ENCODE peak calls at places on chromosomes 16 and 17, in ten cellular contexts. X, D, G, J, H, S, T, Y, B and Q are unnamed samples.

GRCh38 chr16:11315499-11315898 is 29.8 kb upstream of the RMI2 start:
- DNase-seq in X (no peak), D (peak), G (peak), J (no peak), H (peak), S (no peak), T (no peak), Y (no peak), B (peak), Q (peak)

GRCh38 chr16:73037845-73038570 is 9.9 kb downstream of the ZFHX3 start:
- DNase-seq in X (no peak), D (no peak), G (no peak), J (no peak), H (no peak), S (no peak), T (no peak), Y (no peak), B (no peak), Q (no peak)

GRCh38 chr16:2912330-2913199 is 834 bp downstream of the FLYWCH1 start:
- DNase-seq in X (no peak), D (peak), G (peak), J (peak), H (peak), S (no peak), T (no peak), Y (peak), B (peak), Q (peak)

GRCh38 chr16:84648595-84649510 is 542 bp downstream of the KLHL36 start:
- DNase-seq in X (peak), D (no peak), G (peak), J (peak), H (no peak), S (no peak), T (no peak), Y (peak), B (no peak), Q (peak)

GRCh38 chr17:42720996-42721583 is 23.8 kb downstream of the EZH1 start:
- DNase-seq in X (peak), D (peak), G (peak), J (peak), H (peak), S (peak), T (no peak), Y (peak), B (peak), Q (peak)

GRCh38 chr17:7852262-7852670 is 2.6 kb upstream of the TMEM88 start:
- DNase-seq in X (no peak), D (no peak), G (no peak), J (no peak), H (no peak), S (no peak), T (no peak), Y (peak), B (no peak), Q (no peak)

GRCh38 chr16:29900888-29901606 is 759 bp downstream of the ASPHD1 start:
- DNase-seq in X (no peak), D (no peak), G (no peak), J (no peak), H (peak), S (no peak), T (no peak), Y (no peak), B (no peak), Q (no peak)

GRCh38 chr17:41773190-41773588 is 13.3 kb downstream of the JUP start:
- DNase-seq in X (no peak), D (peak), G (peak), J (no peak), H (peak), S (no peak), T (peak), Y (no peak), B (peak), Q (peak)

GRCh38 chr17:82865274-82865673 is 25.5 kb upstream of the ZNF750 start:
- DNase-seq in X (no peak), D (no peak), G (no peak), J (no peak), H (no peak), S (no peak), T (peak), Y (no peak), B (no peak), Q (no peak)

GRCh38 chr16:90077757-90078593 is 844 bp upstream of the PRDM7 start:
- DNase-seq in X (no peak), D (peak), G (peak), J (no peak), H (no peak), S (no peak), T (no peak), Y (peak), B (peak), Q (peak)

GRCh38 chr17:18181358-18181757 is 2.3 kb upstream of the ALKBH5 start:
- DNase-seq in X (no peak), D (no peak), G (no peak), J (no peak), H (no peak), S (no peak), T (no peak), Y (no peak), B (peak), Q (peak)

GRCh38 chr16:24075929-24076716 is 180.0 kb upstream of the CACNG3 start:
- DNase-seq in X (peak), D (peak), G (no peak), J (no peak), H (no peak), S (no peak), T (no peak), Y (no peak), B (no peak), Q (no peak)

GRCh38 chr17:49132699-49133364 is at the start of gene B4GALNT2:
- DNase-seq in X (no peak), D (peak), G (peak), J (no peak), H (no peak), S (no peak), T (no peak), Y (peak), B (peak), Q (no peak)

GRCh38 chr17:56947741-56948140 is 13.1 kb downstream of the COIL start:
- DNase-seq in X (no peak), D (no peak), G (no peak), J (no peak), H (no peak), S (no peak), T (no peak), Y (no peak), B (no peak), Q (no peak)

GRCh38 chr16:66932076-66932475 is 2.1 kb downstream of the CIAO2B start:
- DNase-seq in X (no peak), D (no peak), G (no peak), J (no peak), H (no peak), S (no peak), T (no peak), Y (no peak), B (no peak), Q (no peak)

GRCh38 chr17:29713626-29714025 is 90.9 kb upstream of the CORO6 start:
- DNase-seq in X (no peak), D (no peak), G (no peak), J (no peak), H (no peak), S (no peak), T (no peak), Y (no peak), B (no peak), Q (no peak)

GRCh38 chr17:45223541-45224528 is 2.1 kb downstream of the FMNL1 start:
- DNase-seq in X (no peak), D (no peak), G (no peak), J (no peak), H (no peak), S (no peak), T (no peak), Y (no peak), B (no peak), Q (no peak)

GRCh38 chr16:72092832-72093447 is 480 bp downstream of the TXNL4B start:
- DNase-seq in X (no peak), D (peak), G (peak), J (no peak), H (peak), S (no peak), T (no peak), Y (no peak), B (peak), Q (peak)

GRCh38 chr17:28975634-28976033 is 24.3 kb upstream of the PHF12 start:
- DNase-seq in X (no peak), D (no peak), G (no peak), J (no peak), H (no peak), S (peak), T (no peak), Y (no peak), B (no peak), Q (no peak)

GRCh38 chr16:2808181-2808580 is 8.9 kb upstream of the PRSS21 start:
- DNase-seq in X (no peak), D (no peak), G (no peak), J (no peak), H (no peak), S (no peak), T (peak), Y (no peak), B (no peak), Q (no peak)

GRCh38 chr17:7304179-7304578 is 3.2 kb upstream of the EIF5A start:
- DNase-seq in X (no peak), D (no peak), G (no peak), J (no peak), H (no peak), S (no peak), T (no peak), Y (no peak), B (no peak), Q (no peak)

GRCh38 chr17:30821751-30822723 is 2.5 kb downstream of the CRLF3 start:
- DNase-seq in X (no peak), D (peak), G (no peak), J (no peak), H (no peak), S (no peak), T (no peak), Y (no peak), B (no peak), Q (no peak)

GRCh38 chr17:2697611-2698162 is 13.9 kb downstream of the CLUH start:
- DNase-seq in X (peak), D (no peak), G (no peak), J (no peak), H (no peak), S (no peak), T (peak), Y (no peak), B (no peak), Q (no peak)

GRCh38 chr17:15169676-15170075 is 95.5 kb downstream of the PMP22 start:
- DNase-seq in X (no peak), D (no peak), G (no peak), J (no peak), H (peak), S (no peak), T (no peak), Y (no peak), B (peak), Q (peak)

GRCh38 chr17:29959658-29960337 is 18.4 kb downstream of the EFCAB5 start:
- DNase-seq in X (no peak), D (no peak), G (no peak), J (no peak), H (no peak), S (no peak), T (no peak), Y (no peak), B (peak), Q (peak)

GRCh38 chr17:82031303-82031884 is at the start of gene RAC3:
- DNase-seq in X (peak), D (peak), G (peak), J (no peak), H (peak), S (no peak), T (no peak), Y (no peak), B (peak), Q (peak)

GRCh38 chr16:49849037-49849436 is 6.9 kb downstream of the ZNF423 start:
- DNase-seq in X (no peak), D (no peak), G (no peak), J (no peak), H (no peak), S (no peak), T (no peak), Y (no peak), B (no peak), Q (no peak)

GRCh38 chr17:51078009-51078592 is 42.6 kb downstream of the SPAG9 start:
- DNase-seq in X (no peak), D (no peak), G (no peak), J (no peak), H (no peak), S (no peak), T (no peak), Y (no peak), B (no peak), Q (no peak)

GRCh38 chr17:40432864-40433528 is 10.3 kb upstream of the IGFBP4 start:
- DNase-seq in X (no peak), D (no peak), G (no peak), J (no peak), H (no peak), S (no peak), T (peak), Y (no peak), B (peak), Q (peak)